ENCODE peak calls at places on chromosomes 16 and 17, in four cellular contexts. T, X, O and L are unnamed samples.
A peak's percentile ranks its signal among the peaks of the same experiment; 100 is the strongest.

GRCh38 chr17:2087597-2088211 is 32.8 kb downstream of the HIC1 start:
- DNase-seq in X (no peak), O (no peak), T (no peak), L (peak; percentile 61)

GRCh38 chr17:15479697-15480096 is 12.3 kb upstream of the CDRT4 start:
- DNase-seq in T (peak; percentile 26), O (no peak), X (no peak), L (no peak)

GRCh38 chr17:56979091-56979480 is 1.2 kb downstream of the SCPEP1 start:
- DNase-seq in O (no peak), T (no peak), X (no peak), L (no peak)

GRCh38 chr17:5526821-5527598 is 40.6 kb downstream of the MIS12 start:
- DNase-seq in O (no peak), T (peak; percentile 75), X (peak; percentile 12), L (peak; percentile 85)

GRCh38 chr17:81616877-81617276 is 20.0 kb downstream of the NPLOC4 start:
- DNase-seq in X (no peak), O (no peak), T (no peak), L (no peak)

GRCh38 chr17:79220715-79221291 is 146.2 kb downstream of the ENGASE start:
- DNase-seq in O (no peak), X (no peak), T (no peak), L (no peak)

GRCh38 chr17:34447406-34447805 is 84.4 kb upstream of the CCL1 start:
- DNase-seq in O (no peak), T (no peak), X (no peak), L (no peak)

GRCh38 chr17:80419255-80419654 is 4.3 kb downstream of the ENDOV start:
- DNase-seq in O (no peak), T (no peak), X (no peak), L (no peak)

GRCh38 chr17:46851029-46851741 is at the start of gene WNT9B:
- DNase-seq in T (no peak), O (no peak), X (peak; percentile 30), L (no peak)

GRCh38 chr16:83356266-83356665 is 451.5 kb upstream of the HSBP1 start:
- DNase-seq in T (peak; percentile 29), O (peak; percentile 19), X (peak; percentile 57), L (peak; percentile 33)

GRCh38 chr16:75471723-75472634 is 7.5 kb upstream of the TMEM170A start:
- DNase-seq in X (peak; percentile 67), T (no peak), O (peak; percentile 67), L (peak; percentile 61)

GRCh38 chr17:48628641-48629410 is 2.7 kb upstream of the HOXB9 start:
- DNase-seq in X (no peak), O (no peak), T (no peak), L (no peak)

GRCh38 chr16:79176987-79177386 is 423.6 kb downstream of the MAF start:
- DNase-seq in O (no peak), X (no peak), T (no peak), L (no peak)

GRCh38 chr17:14672830-14673229 is 371.9 kb downstream of the HS3ST3B1 start:
- DNase-seq in O (no peak), X (no peak), T (no peak), L (no peak)

GRCh38 chr17:19717411-19717908 is 1.1 kb upstream of the SLC47A2 start:
- DNase-seq in O (no peak), X (no peak), T (no peak), L (no peak)

DNA sequence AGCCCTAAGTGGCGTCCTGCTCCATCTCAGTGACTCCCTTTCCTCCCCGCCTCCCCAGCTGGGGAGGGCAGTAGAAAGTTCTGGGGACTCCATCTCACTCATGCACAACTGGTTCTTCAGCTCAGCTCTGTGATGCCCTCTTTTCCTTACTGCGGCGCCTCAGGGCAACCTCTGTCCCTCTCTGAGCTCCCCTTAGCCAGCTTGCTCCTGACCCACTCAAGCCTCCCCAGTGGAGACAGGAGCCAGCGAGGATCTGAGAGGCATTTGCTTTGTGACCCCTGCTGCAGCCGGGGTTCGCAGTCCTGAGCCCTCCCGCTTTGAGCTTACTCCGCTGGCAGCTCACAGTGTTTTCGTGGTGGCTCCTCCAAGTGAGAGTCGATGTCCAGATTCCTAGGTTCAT is 6.2 kb upstream of the MRC2 start:
- DNase-seq in T (no peak), O (no peak), X (no peak), L (no peak)
- TF ChIP-seq POLR2A in T (no peak), O (no peak), X (no peak), L (no peak)

DNA sequence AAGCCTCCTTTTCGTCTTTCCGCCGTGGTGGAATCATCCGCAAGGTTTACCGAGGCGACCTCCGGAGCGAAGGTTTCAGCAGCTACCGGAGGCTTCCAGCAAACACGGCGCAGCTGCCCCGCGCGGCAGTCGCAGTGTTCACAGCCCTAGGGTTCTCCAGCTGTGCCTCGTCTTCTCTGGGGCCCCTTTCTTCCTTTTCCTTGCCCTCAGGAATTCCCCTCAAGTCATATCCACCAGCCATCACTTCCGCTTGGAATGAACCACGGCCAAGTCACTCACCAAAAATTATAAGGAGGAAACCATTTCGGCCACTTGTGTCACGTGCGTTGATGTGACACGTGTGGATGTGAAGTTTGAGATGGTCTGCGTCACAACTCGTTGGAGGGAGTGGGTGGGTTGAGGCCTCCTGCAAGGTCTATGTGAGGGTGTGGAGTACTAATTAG is 636 bp upstream of the ERN1 start:
- DNase-seq in O (peak; percentile 47), T (no peak), X (no peak), L (peak; percentile 63)
- H3K27ac ChIP-seq in O (peak overlapping the region; percentile 97), T (no peak overlapping the region), X (peak overlapping the region; percentile 94), L (peak overlapping the region; percentile 91)

DNA sequence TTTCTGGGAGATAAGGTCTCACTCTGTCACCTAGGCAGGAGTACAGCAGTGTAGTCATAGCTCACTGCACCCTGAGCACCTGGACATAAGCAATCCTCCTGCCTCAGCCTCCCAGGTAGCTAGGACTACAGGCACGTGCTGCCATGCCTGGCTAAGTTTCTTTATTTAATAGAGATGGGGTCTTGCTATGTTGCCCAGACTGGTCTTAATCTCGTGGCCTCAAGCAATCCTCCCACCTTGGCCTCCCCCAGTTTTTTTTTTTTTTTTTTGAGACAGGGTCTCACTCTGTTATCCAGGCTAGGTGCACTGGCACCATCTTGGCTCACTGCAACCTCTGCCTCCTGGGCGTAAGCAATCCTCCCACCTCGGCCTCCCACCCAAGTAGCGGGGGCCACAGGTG is 21.1 kb downstream of the DDX19B start:
- DNase-seq in X (no peak), O (no peak), T (no peak), L (no peak)
- H3K4me3 ChIP-seq in X (no peak overlapping the region), O (no peak overlapping the region), T (no peak overlapping the region), L (no peak overlapping the region)

GRCh38 chr16:87382023-87382785 is 1.4 kb downstream of the FBXO31 start:
- DNase-seq in X (no peak), T (no peak), O (no peak), L (no peak)

GRCh38 chr16:87384162-87384999 is 805 bp upstream of the FBXO31 start:
- DNase-seq in O (no peak), X (no peak), T (no peak), L (no peak)

GRCh38 chr16:87380875-87381274 is 2.7 kb downstream of the FBXO31 start:
- DNase-seq in O (no peak), X (no peak), T (no peak), L (no peak)

GRCh38 chr16:87380403-87380802 is 3.2 kb downstream of the FBXO31 start:
- DNase-seq in T (no peak), O (no peak), X (no peak), L (no peak)

GRCh38 chr16:87383522-87384161 is at the start of gene FBXO31:
- DNase-seq in X (peak; percentile 82), T (peak; percentile 88), O (peak; percentile 79), L (peak; percentile 88)
- TF ChIP-seq POLR2A in X (peak; percentile 92), T (peak; percentile 90), O (peak; percentile 96), L (peak; percentile 94)

DNA sequence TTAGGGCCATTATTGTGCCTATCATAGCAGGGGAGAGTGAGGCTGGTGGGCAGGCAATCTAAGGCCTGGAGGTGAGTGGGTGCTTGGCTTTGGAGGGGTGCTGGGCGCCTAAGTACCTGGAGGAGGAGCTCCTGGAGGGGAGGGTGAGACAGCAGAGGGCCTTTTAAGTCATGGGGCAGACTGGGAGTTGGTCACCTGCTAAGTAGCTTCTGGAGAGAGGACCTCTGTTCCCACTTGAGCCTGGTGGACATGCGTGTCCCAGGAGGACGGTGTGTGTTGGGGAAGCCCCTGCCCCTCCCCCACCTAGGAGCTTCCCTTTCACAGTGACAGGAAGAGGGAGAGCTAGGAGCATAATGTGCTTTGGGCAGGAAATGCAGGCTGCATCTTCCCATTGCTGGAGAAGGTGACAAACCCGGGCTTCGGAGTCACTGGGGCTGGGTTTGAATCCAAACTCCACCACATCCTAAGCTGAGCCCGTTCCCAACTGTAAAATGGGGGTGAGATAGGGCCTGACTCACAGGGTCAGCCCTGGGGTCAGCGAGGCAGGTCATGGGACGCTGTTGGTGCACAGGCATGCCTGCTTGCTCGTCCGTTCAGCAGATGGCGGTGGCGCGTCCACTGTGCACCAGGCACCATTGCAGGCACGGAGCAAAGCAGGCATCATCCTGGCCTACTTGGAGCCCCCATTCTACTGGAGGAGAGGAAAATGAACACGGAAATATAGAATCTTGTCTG is 37.9 kb downstream of the CMIP start:
- DNase-seq in X (no peak), O (no peak), T (no peak), L (no peak)
- H3K27ac ChIP-seq in X (no peak overlapping the region), O (peak overlapping the region; percentile 43), T (no peak overlapping the region), L (no peak overlapping the region)

GRCh38 chr17:58403312-58403711 is 14.0 kb downstream of the RNF43 start:
- DNase-seq in T (no peak), X (no peak), O (no peak), L (no peak)
- H3K4me3 ChIP-seq in T (no peak overlapping the region), X (no peak overlapping the region), O (no peak overlapping the region), L (no peak overlapping the region)

GRCh38 chr17:49707608-49708514 is at the start of gene SLC35B1:
- DNase-seq in O (peak; percentile 98), T (peak; percentile 100), X (peak; percentile 99), L (peak; percentile 99)
- TF ChIP-seq POLR2A in O (no peak), T (no peak), X (no peak), L (peak; percentile 55)